ENCODE peak calls at places on chromosomes 13 and 19, in four cellular contexts. R is IMR-90, A is transverse colon, K is BE2C. I is an unnamed sample.

GRCh38 chr13:51271528-51272070 is 49.4 kb downstream of the FAM124A start:
- DNase-seq in R (no peak), A (no peak), K (no peak), I (peak; percentile 26)

GRCh38 chr13:51359352-51359751 is 19.9 kb downstream of the SERPINE3 start:
- DNase-seq in R (no peak), A (no peak), K (no peak), I (no peak)

GRCh38 chr13:52344108-52344507 is 61.9 kb downstream of the THSD1 start:
- DNase-seq in R (no peak), A (no peak), K (no peak), I (no peak)

GRCh38 chr19:35959040-35959967 is 23.1 kb downstream of the LRFN3 start:
- DNase-seq in R (no peak), A (peak; percentile 56), K (peak; percentile 36), I (no peak)

GRCh38 chr13:30654430-30654829 is 36.7 kb downstream of the USPL1 start:
- DNase-seq in R (no peak), A (no peak), K (no peak), I (no peak)

GRCh38 chr19:47598407-47599349 is 10.3 kb upstream of the BICRA start:
- DNase-seq in R (peak; percentile 96), A (peak; percentile 59), K (no peak), I (peak; percentile 25)

GRCh38 chr13:30371649-30372265 is 50.5 kb upstream of the UBE2L5 start:
- DNase-seq in R (peak; percentile 82), A (peak; percentile 75), K (peak; percentile 86), I (peak; percentile 54)

GRCh38 chr13:88925954-88926353 is 1254.8 kb downstream of the SLITRK5 start:
- DNase-seq in R (no peak), A (no peak), K (no peak), I (no peak)

GRCh38 chr13:36718686-36719085 is 44.9 kb downstream of the SERTM1 start:
- DNase-seq in R (no peak), A (no peak), K (no peak), I (no peak)

GRCh38 chr13:112779856-112780604 is 90.2 kb downstream of the ATP11A start:
- DNase-seq in R (peak; percentile 52), A (no peak), K (no peak), I (no peak)

GRCh38 chr19:18869231-18869575 is 26.8 kb downstream of the CERS1 start:
- DNase-seq in R (no peak), A (no peak), K (no peak), I (no peak)

GRCh38 chr19:2546128-2547032 is 70.5 kb downstream of the GADD45B start:
- DNase-seq in R (no peak), A (peak; percentile 64), K (no peak), I (peak; percentile 45)

GRCh38 chr19:10764340-10764894 is 46.5 kb downstream of the DNM2 start:
- DNase-seq in R (no peak), A (peak; percentile 89), K (no peak), I (no peak)

GRCh38 chr13:33782631-33783030 is 35.3 kb upstream of the RFC3 start:
- DNase-seq in R (no peak), A (no peak), K (no peak), I (no peak)

GRCh38 chr19:53553865-53554791 is 16.2 kb downstream of the ZNF331 start:
- DNase-seq in R (peak; percentile 93), A (peak; percentile 88), K (peak; percentile 82), I (peak; percentile 74)

GRCh38 chr13:108734676-108735075 is 105.3 kb downstream of the MYO16 start:
- DNase-seq in R (no peak), A (no peak), K (no peak), I (no peak)

GRCh38 chr19:3094638-3095374 is 644 bp downstream of the GNA11 start:
- DNase-seq in R (peak; percentile 17), A (no peak), K (no peak), I (no peak)

GRCh38 chr13:53042897-53043296 is 14.3 kb downstream of the OLFM4 start:
- DNase-seq in R (no peak), A (no peak), K (no peak), I (no peak)

GRCh38 chr13:53513199-53513598 is 484.6 kb downstream of the OLFM4 start:
- DNase-seq in R (no peak), A (no peak), K (no peak), I (no peak)

GRCh38 chr19:367561-367960 is 23.0 kb upstream of the MIER2 start:
- DNase-seq in R (no peak), A (no peak), K (no peak), I (no peak)

GRCh38 chr19:49347835-49348234 is 12.6 kb downstream of the CD37 start:
- DNase-seq in R (peak; percentile 82), A (no peak), K (peak; percentile 65), I (no peak)

GRCh38 chr19:47723573-47723923 is 10.3 kb downstream of the EHD2 start:
- DNase-seq in R (peak; percentile 95), A (peak; percentile 59), K (peak; percentile 49), I (no peak)

GRCh38 chr19:35208121-35208520 is 20.4 kb downstream of the FAM187B start:
- DNase-seq in R (no peak), A (no peak), K (no peak), I (no peak)

GRCh38 chr19:1250374-1251232 is 2.2 kb downstream of the MIDN start:
- DNase-seq in R (peak; percentile 60), A (peak; percentile 76), K (peak; percentile 90), I (peak; percentile 59)

GRCh38 chr13:39051157-39051556 is 12.9 kb downstream of the NHLRC3 start:
- DNase-seq in R (peak; percentile 50), A (no peak), K (no peak), I (no peak)

GRCh38 chr19:7250951-7251350 is 43.3 kb downstream of the INSR start:
- DNase-seq in R (no peak), A (no peak), K (no peak), I (no peak)

GRCh38 chr13:43786472-43786765 is 353 bp downstream of the ENOX1 start:
- DNase-seq in R (no peak), A (no peak), K (no peak), I (no peak)
- TF ChIP-seq CTCF in R (no peak), A (no peak), K (no peak), I (no peak)

DNA sequence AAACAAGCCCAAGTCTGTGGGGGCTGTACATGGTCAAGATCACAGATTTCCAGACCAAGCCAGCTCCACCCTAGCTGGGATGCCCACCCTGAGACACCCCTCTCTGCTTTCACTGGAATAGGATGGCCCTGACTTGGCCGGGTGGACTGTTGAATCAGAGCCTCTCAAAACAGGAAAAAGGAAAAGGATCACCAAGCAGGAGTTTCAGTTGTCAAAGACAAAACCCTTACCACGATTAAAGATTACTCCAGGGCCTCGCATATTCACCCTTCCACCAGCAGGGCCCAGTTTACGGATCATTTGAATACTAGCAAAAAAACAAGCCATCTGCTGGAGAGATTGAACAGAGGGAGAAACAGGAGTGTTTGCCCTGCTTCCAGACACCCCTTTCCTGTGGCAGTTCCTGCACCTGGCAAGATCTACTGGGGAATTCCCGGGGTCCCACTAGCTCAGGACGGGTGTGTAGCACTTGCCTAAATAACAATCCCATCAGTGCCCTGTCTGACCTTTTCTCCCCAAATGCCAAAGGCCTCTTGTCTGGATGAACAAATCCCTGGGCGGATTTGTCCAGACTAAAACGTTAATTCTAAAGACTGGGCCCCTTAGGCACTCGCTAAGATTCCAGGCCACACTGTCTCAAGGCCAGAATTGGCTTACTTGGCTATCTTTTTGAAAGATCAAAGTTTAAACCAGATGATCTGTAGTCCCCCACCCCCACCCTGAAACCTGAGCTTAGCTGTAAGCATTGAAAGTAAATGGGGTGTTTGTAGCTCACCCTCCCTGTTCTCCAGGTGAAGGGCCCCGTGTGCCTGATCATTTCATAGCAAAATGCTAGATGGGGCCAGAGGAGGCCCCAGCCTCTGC is 38.4 kb downstream of the ACTN4 start:
- DNase-seq in R (peak; percentile 73), A (no peak), K (no peak), I (no peak)
- H3K4me1 ChIP-seq in R (peaks cover 41% of the 10 kb centered on the region), A (peaks cover 82% of the 10 kb centered on the region), K (peaks cover 9% of the 10 kb centered on the region), I (peaks cover 34% of the 10 kb centered on the region)

GRCh38 chr13:99988469-99989375 is 7.1 kb downstream of the ZIC2 start:
- DNase-seq in R (no peak), A (no peak), K (no peak), I (no peak)

GRCh38 chr13:99991013-99991805 is 9.6 kb downstream of the ZIC2 start:
- DNase-seq in R (no peak), A (no peak), K (no peak), I (no peak)

GRCh38 chr13:99987180-99988047 is 5.8 kb downstream of the ZIC2 start:
- DNase-seq in R (no peak), A (no peak), K (no peak), I (no peak)

GRCh38 chr13:99990045-99990977 is 8.7 kb downstream of the ZIC2 start:
- DNase-seq in R (no peak), A (no peak), K (no peak), I (no peak)

DNA sequence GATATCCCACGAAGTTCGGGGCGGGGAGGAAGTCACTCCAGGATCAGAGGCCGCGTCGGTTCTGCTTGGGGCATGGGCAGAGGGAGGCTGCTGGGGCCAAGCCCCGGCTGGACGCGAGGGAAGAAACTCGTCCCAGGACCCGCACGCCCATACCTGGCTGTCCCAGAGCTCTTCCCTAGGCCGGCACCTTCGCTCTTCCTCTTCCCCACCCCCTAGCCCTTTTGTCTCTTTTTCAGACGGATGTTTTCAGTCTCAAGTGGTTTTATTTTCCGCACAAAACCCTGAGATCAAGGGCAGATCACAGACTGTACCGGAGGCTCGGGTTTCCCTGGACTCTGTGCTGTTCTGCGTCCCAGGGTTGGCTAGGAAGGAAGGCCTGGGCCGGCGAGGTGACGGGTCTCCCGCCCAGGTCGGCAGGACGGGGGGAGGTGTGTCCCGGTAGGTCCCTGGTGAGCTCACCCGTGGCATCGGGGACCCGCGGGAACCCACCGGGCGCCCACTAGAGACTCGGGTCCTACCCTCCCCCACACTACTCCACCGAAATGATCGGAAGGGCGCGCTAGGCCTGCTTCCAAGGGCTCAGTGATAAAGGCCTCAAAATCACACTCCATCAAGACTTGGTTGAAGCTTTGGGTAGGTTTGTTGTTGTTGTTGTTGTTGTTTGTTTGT is 7.9 kb downstream of the ZIC2 start:
- DNase-seq in R (no peak), A (no peak), K (no peak), I (no peak)
- H3K4me3 ChIP-seq in R (no peak overlapping the region), A (peak overlapping the region; percentile 4), K (no peak overlapping the region), I (no peak overlapping the region)

DNA sequence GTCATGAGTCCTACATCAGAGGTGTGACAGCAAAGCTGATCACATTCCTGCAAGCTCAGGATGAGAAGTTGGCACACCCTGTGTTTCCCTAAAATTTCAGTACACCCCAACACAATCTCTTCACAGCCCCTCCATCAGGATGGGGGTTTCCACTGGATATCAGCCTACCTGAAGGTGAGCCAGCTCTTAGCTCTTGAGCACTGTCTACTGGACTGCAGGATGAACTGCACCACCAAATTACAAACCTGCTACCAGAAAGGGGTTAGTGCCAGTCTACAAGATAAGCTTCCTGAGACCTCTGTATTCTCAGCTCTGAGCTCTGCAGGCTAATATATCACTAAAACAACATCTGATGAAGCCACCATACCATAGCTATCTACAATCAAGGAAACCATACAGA is 1616.2 kb upstream of the SPRY2 start:
- DNase-seq in R (no peak), A (no peak), K (no peak), I (no peak)
- TF ChIP-seq CTCF in R (no peak), A (no peak), K (peak; percentile 67), I (no peak)

DNA sequence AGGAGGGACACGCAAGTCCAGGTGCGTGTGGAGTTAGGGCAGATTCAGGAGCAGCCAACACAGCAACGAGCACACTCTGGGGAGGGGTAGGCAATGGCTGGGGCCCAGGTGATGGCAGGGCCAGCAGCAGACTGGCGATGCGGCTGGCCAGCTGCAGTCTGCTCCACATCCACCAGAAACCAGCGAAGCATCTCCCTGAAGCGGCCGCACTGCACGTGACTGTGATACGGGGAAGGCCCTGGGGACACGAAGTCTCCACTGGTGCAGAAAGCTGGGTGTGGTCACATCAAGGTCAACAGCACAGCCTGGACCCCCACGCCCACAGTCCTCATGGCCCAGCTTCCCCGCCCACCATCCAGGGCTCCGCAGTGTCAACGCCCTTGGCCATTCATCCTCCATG is 21.3 kb upstream of the EPHX3 start:
- DNase-seq in R (no peak), A (no peak), K (peak; percentile 51), I (no peak)
- H3K4me1 ChIP-seq in R (peaks cover 36% of the 10 kb centered on the region), A (peaks cover 35% of the 10 kb centered on the region), K (no peaks in the 10 kb centered on the region), I (peaks cover 28% of the 10 kb centered on the region)

I was measured in prostate gland.